ENCODE peak calls at places on chromosome 12, in six cellular contexts. One of them, this sample, is unnamed.

GRCh38 chr12:1297206-1297605 is 297.2 kb downstream of the FBXL14 start:
- DNase-seq in T-helper 2 cell: no peak
- DNase-seq in neural progenitor cell: no peak
- DNase-seq in IMR-90: peak; percentile 43
- DNase-seq in AG08396: no peak
- DNase-seq in RKO: no peak
- DNase-seq in this sample: no peak

GRCh38 chr12:51428256-51428655 is 3.6 kb downstream of the SLC4A8 start:
- DNase-seq in RKO: no peak
- DNase-seq in IMR-90: no peak
- DNase-seq in neural progenitor cell: no peak
- DNase-seq in T-helper 2 cell: no peak
- DNase-seq in AG08396: no peak
- DNase-seq in this sample: no peak

GRCh38 chr12:94174576-94174975 is 26.2 kb downstream of the PLXNC1 start:
- DNase-seq in RKO: no peak
- DNase-seq in T-helper 2 cell: peak; percentile 77
- DNase-seq in neural progenitor cell: no peak
- DNase-seq in IMR-90: no peak
- DNase-seq in AG08396: no peak
- DNase-seq in this sample: no peak

GRCh38 chr12:115377230-115377629 is 693.3 kb upstream of the TBX3 start:
- DNase-seq in IMR-90: no peak
- DNase-seq in T-helper 2 cell: no peak
- DNase-seq in AG08396: no peak
- DNase-seq in neural progenitor cell: no peak
- DNase-seq in RKO: no peak
- DNase-seq in this sample: no peak

GRCh38 chr12:46219892-46220655 is 48.8 kb downstream of the SLC38A1 start:
- DNase-seq in AG08396: peak; percentile 12
- DNase-seq in neural progenitor cell: no peak
- DNase-seq in RKO: peak; percentile 79
- DNase-seq in T-helper 2 cell: peak; percentile 98
- DNase-seq in IMR-90: peak; percentile 86
- DNase-seq in this sample: peak; percentile 58

GRCh38 chr12:92628476-92628875 is 74.3 kb upstream of the PLEKHG7 start:
- DNase-seq in RKO: no peak
- DNase-seq in T-helper 2 cell: no peak
- DNase-seq in neural progenitor cell: no peak
- DNase-seq in AG08396: no peak
- DNase-seq in IMR-90: peak; percentile 87
- DNase-seq in this sample: no peak

GRCh38 chr12:12812163-12812562 is 983 bp upstream of the DDX47 start:
- DNase-seq in neural progenitor cell: no peak
- DNase-seq in AG08396: no peak
- DNase-seq in T-helper 2 cell: no peak
- DNase-seq in RKO: no peak
- DNase-seq in IMR-90: no peak
- DNase-seq in this sample: no peak

GRCh38 chr12:71763682-71764379 is 9.2 kb downstream of the RAB21 start:
- DNase-seq in RKO: no peak
- DNase-seq in T-helper 2 cell: no peak
- DNase-seq in IMR-90: no peak
- DNase-seq in neural progenitor cell: no peak
- DNase-seq in AG08396: no peak
- DNase-seq in this sample: no peak

GRCh38 chr12:58032156-58032555 is 90.8 kb downstream of the ATP23 start:
- DNase-seq in neural progenitor cell: no peak
- DNase-seq in AG08396: no peak
- DNase-seq in IMR-90: no peak
- DNase-seq in RKO: no peak
- DNase-seq in T-helper 2 cell: no peak
- DNase-seq in this sample: no peak

GRCh38 chr12:76158518-76159321 is 74.2 kb upstream of the NAP1L1 start:
- DNase-seq in RKO: peak; percentile 80
- DNase-seq in IMR-90: peak; percentile 84
- DNase-seq in T-helper 2 cell: peak; percentile 86
- DNase-seq in AG08396: peak; percentile 73
- DNase-seq in neural progenitor cell: peak; percentile 61
- DNase-seq in this sample: peak; percentile 9

GRCh38 chr12:2783936-2784600 is 10.7 kb upstream of the FKBP4 start:
- DNase-seq in IMR-90: peak; percentile 44
- DNase-seq in AG08396: peak; percentile 81
- DNase-seq in T-helper 2 cell: peak; percentile 35
- DNase-seq in RKO: peak; percentile 40
- DNase-seq in neural progenitor cell: peak; percentile 80
- DNase-seq in this sample: peak; percentile 45

GRCh38 chr12:120584343-120585149 is 3.3 kb upstream of the POP5 start:
- DNase-seq in T-helper 2 cell: peak; percentile 51
- DNase-seq in neural progenitor cell: peak; percentile 88
- DNase-seq in RKO: peak; percentile 41
- DNase-seq in IMR-90: no peak
- DNase-seq in AG08396: peak; percentile 55
- DNase-seq in this sample: peak; percentile 50

GRCh38 chr12:3135522-3136461 is 58.6 kb downstream of the TSPAN9 start:
- DNase-seq in RKO: peak; percentile 65
- DNase-seq in AG08396: peak; percentile 82
- DNase-seq in T-helper 2 cell: peak; percentile 53
- DNase-seq in IMR-90: peak; percentile 80
- DNase-seq in neural progenitor cell: peak; percentile 84
- DNase-seq in this sample: no peak

GRCh38 chr12:132343294-132343972 is 14.0 kb upstream of the GALNT9 start:
- DNase-seq in IMR-90: no peak
- DNase-seq in neural progenitor cell: no peak
- DNase-seq in T-helper 2 cell: no peak
- DNase-seq in RKO: no peak
- DNase-seq in AG08396: no peak
- DNase-seq in this sample: no peak

This sample was measured in effector CD4-positive, alpha-beta T cell.